ENCODE peak calls at places on chromosome 18, in five cellular contexts. R, B, P, X and L are unnamed samples.

GRCh38 chr18:11830585-11830984 is 20.6 kb upstream of the CHMP1B start:
- DNase-seq in R (no peak), B (no peak), P (no peak), X (no peak), L (no peak)

GRCh38 chr18:58345875-58346274 is 283.0 kb downstream of the ALPK2 start:
- DNase-seq in R (no peak), B (no peak), P (no peak), X (no peak), L (no peak)

GRCh38 chr18:55189972-55190371 is 230.7 kb upstream of the CCDC68 start:
- DNase-seq in R (no peak), B (no peak), P (no peak), X (no peak), L (no peak)

GRCh38 chr18:29147944-29148343 is 971.0 kb upstream of the CDH2 start:
- DNase-seq in R (no peak), B (no peak), P (no peak), X (peak), L (no peak)

GRCh38 chr18:26493021-26493420 is 55.3 kb downstream of the KCTD1 start:
- DNase-seq in R (no peak), B (no peak), P (no peak), X (no peak), L (no peak)

GRCh38 chr18:42157420-42157819 is 202.4 kb downstream of the PIK3C3 start:
- DNase-seq in R (no peak), B (no peak), P (no peak), X (no peak), L (no peak)

GRCh38 chr18:79246309-79247108 is 149.2 kb upstream of the NFATC1 start:
- DNase-seq in R (peak), B (no peak), P (peak), X (peak), L (peak)

GRCh38 chr18:58800582-58800981 is 64.1 kb upstream of the ZNF532 start:
- DNase-seq in R (no peak), B (no peak), P (no peak), X (no peak), L (no peak)

GRCh38 chr18:4704766-4705165 is 249.7 kb upstream of the DLGAP1 start:
- DNase-seq in R (no peak), B (no peak), P (no peak), X (no peak), L (no peak)

GRCh38 chr18:50142441-50143120 is 52.4 kb downstream of the MYO5B start:
- DNase-seq in R (no peak), B (no peak), P (no peak), X (no peak), L (no peak)

GRCh38 chr18:14106906-14107305 is 25.3 kb downstream of the ZNF519 start:
- DNase-seq in R (no peak), B (no peak), P (no peak), X (no peak), L (no peak)